ENCODE peak calls at places on chromosomes 2 and 18, in seven cellular contexts. One of them, this sample, is unnamed.

GRCh38 chr2:215791481-215791937 is 221.8 kb downstream of the MREG start:
- DNase-seq in ovary: no peak
- DNase-seq in right cardiac atrium: no peak
- DNase-seq in activated CD8-positive, alpha-beta memory T cell treated with anti-CD3 and anti-CD28 coated beads for 48 hours: no peak
- DNase-seq in T-helper 2 cell: no peak
- DNase-seq in AML-193: peak; percentile 2
- DNase-seq in B cell: no peak
- DNase-seq in this sample: no peak

GRCh38 chr2:170314744-170315447 is 136.9 kb downstream of the MYO3B start:
- DNase-seq in ovary: no peak
- DNase-seq in right cardiac atrium: no peak
- DNase-seq in activated CD8-positive, alpha-beta memory T cell treated with anti-CD3 and anti-CD28 coated beads for 48 hours: no peak
- DNase-seq in T-helper 2 cell: no peak
- DNase-seq in AML-193: no peak
- DNase-seq in B cell: no peak
- DNase-seq in this sample: no peak

GRCh38 chr18:2293109-2293839 is 278.0 kb downstream of the METTL4 start:
- DNase-seq in ovary: no peak
- DNase-seq in right cardiac atrium: no peak
- DNase-seq in activated CD8-positive, alpha-beta memory T cell treated with anti-CD3 and anti-CD28 coated beads for 48 hours: no peak
- DNase-seq in T-helper 2 cell: no peak
- DNase-seq in AML-193: no peak
- DNase-seq in B cell: no peak
- DNase-seq in this sample: peak; percentile 16

GRCh38 chr18:32167980-32168379 is 21.9 kb upstream of the MEP1B start:
- DNase-seq in ovary: no peak
- DNase-seq in right cardiac atrium: no peak
- DNase-seq in activated CD8-positive, alpha-beta memory T cell treated with anti-CD3 and anti-CD28 coated beads for 48 hours: no peak
- DNase-seq in T-helper 2 cell: no peak
- DNase-seq in AML-193: no peak
- DNase-seq in B cell: no peak
- DNase-seq in this sample: no peak

GRCh38 chr2:171272039-171272438 is 111.3 kb upstream of the TLK1 start:
- DNase-seq in ovary: no peak
- DNase-seq in right cardiac atrium: no peak
- DNase-seq in activated CD8-positive, alpha-beta memory T cell treated with anti-CD3 and anti-CD28 coated beads for 48 hours: no peak
- DNase-seq in T-helper 2 cell: no peak
- DNase-seq in AML-193: peak; percentile 27
- DNase-seq in B cell: no peak
- DNase-seq in this sample: no peak

GRCh38 chr2:50902365-50902764 is 129.6 kb downstream of the NRXN1 start:
- DNase-seq in ovary: no peak
- DNase-seq in right cardiac atrium: no peak
- DNase-seq in activated CD8-positive, alpha-beta memory T cell treated with anti-CD3 and anti-CD28 coated beads for 48 hours: no peak
- DNase-seq in T-helper 2 cell: no peak
- DNase-seq in AML-193: no peak
- DNase-seq in B cell: no peak
- DNase-seq in this sample: no peak

GRCh38 chr2:204705243-204705971 is 160.1 kb downstream of the PARD3B start:
- DNase-seq in ovary: no peak
- DNase-seq in right cardiac atrium: no peak
- DNase-seq in activated CD8-positive, alpha-beta memory T cell treated with anti-CD3 and anti-CD28 coated beads for 48 hours: no peak
- DNase-seq in T-helper 2 cell: no peak
- DNase-seq in AML-193: no peak
- DNase-seq in B cell: no peak
- DNase-seq in this sample: no peak

GRCh38 chr2:233476083-233476410 is 90.5 kb downstream of the USP40 start:
- DNase-seq in ovary: no peak
- DNase-seq in right cardiac atrium: no peak
- DNase-seq in activated CD8-positive, alpha-beta memory T cell treated with anti-CD3 and anti-CD28 coated beads for 48 hours: no peak
- DNase-seq in T-helper 2 cell: no peak
- DNase-seq in AML-193: no peak
- DNase-seq in B cell: no peak
- DNase-seq in this sample: no peak

GRCh38 chr2:189115126-189115525 is 64.4 kb downstream of the COL5A2 start:
- DNase-seq in ovary: no peak
- DNase-seq in right cardiac atrium: no peak
- DNase-seq in activated CD8-positive, alpha-beta memory T cell treated with anti-CD3 and anti-CD28 coated beads for 48 hours: no peak
- DNase-seq in T-helper 2 cell: no peak
- DNase-seq in AML-193: no peak
- DNase-seq in B cell: no peak
- DNase-seq in this sample: peak; percentile 69

GRCh38 chr18:64276736-64277135 is 127.8 kb upstream of the LINC00305 start:
- DNase-seq in ovary: no peak
- DNase-seq in right cardiac atrium: peak; percentile 47
- DNase-seq in activated CD8-positive, alpha-beta memory T cell treated with anti-CD3 and anti-CD28 coated beads for 48 hours: no peak
- DNase-seq in T-helper 2 cell: no peak
- DNase-seq in AML-193: no peak
- DNase-seq in B cell: no peak
- DNase-seq in this sample: peak; percentile 98

GRCh38 chr18:23071285-23071684 is 64.0 kb upstream of the CABLES1 start:
- DNase-seq in ovary: no peak
- DNase-seq in right cardiac atrium: peak; percentile 69
- DNase-seq in activated CD8-positive, alpha-beta memory T cell treated with anti-CD3 and anti-CD28 coated beads for 48 hours: peak; percentile 55
- DNase-seq in T-helper 2 cell: peak; percentile 91
- DNase-seq in AML-193: peak; percentile 94
- DNase-seq in B cell: peak; percentile 64
- DNase-seq in this sample: no peak

GRCh38 chr2:72035518-72036172 is 112.0 kb downstream of the CYP26B1 start:
- DNase-seq in ovary: no peak
- DNase-seq in right cardiac atrium: no peak
- DNase-seq in activated CD8-positive, alpha-beta memory T cell treated with anti-CD3 and anti-CD28 coated beads for 48 hours: no peak
- DNase-seq in T-helper 2 cell: no peak
- DNase-seq in AML-193: no peak
- DNase-seq in B cell: no peak
- DNase-seq in this sample: no peak

GRCh38 chr18:48845174-48845573 is 105.6 kb downstream of the SMAD7 start:
- DNase-seq in ovary: no peak
- DNase-seq in right cardiac atrium: peak; percentile 49
- DNase-seq in activated CD8-positive, alpha-beta memory T cell treated with anti-CD3 and anti-CD28 coated beads for 48 hours: no peak
- DNase-seq in T-helper 2 cell: no peak
- DNase-seq in AML-193: no peak
- DNase-seq in B cell: no peak
- DNase-seq in this sample: no peak

GRCh38 chr2:73939419-73939818 is 12.7 kb downstream of the DGUOK start:
- DNase-seq in ovary: no peak
- DNase-seq in right cardiac atrium: peak; percentile 50
- DNase-seq in activated CD8-positive, alpha-beta memory T cell treated with anti-CD3 and anti-CD28 coated beads for 48 hours: no peak
- DNase-seq in T-helper 2 cell: no peak
- DNase-seq in AML-193: peak; percentile 53
- DNase-seq in B cell: no peak
- DNase-seq in this sample: peak; percentile 14

GRCh38 chr2:211609127-211609526 is 929.5 kb downstream of the ERBB4 start:
- DNase-seq in ovary: no peak
- DNase-seq in right cardiac atrium: no peak
- DNase-seq in activated CD8-positive, alpha-beta memory T cell treated with anti-CD3 and anti-CD28 coated beads for 48 hours: no peak
- DNase-seq in T-helper 2 cell: no peak
- DNase-seq in AML-193: no peak
- DNase-seq in B cell: no peak
- DNase-seq in this sample: no peak

GRCh38 chr18:65988972-65989371 is 238.2 kb downstream of the CDH7 start:
- DNase-seq in ovary: no peak
- DNase-seq in right cardiac atrium: no peak
- DNase-seq in activated CD8-positive, alpha-beta memory T cell treated with anti-CD3 and anti-CD28 coated beads for 48 hours: no peak
- DNase-seq in T-helper 2 cell: no peak
- DNase-seq in AML-193: no peak
- DNase-seq in B cell: no peak
- DNase-seq in this sample: peak; percentile 74

GRCh38 chr2:207662203-207662602 is 37.0 kb upstream of the METTL21A start:
- DNase-seq in ovary: no peak
- DNase-seq in right cardiac atrium: no peak
- DNase-seq in activated CD8-positive, alpha-beta memory T cell treated with anti-CD3 and anti-CD28 coated beads for 48 hours: no peak
- DNase-seq in T-helper 2 cell: no peak
- DNase-seq in AML-193: peak; percentile 11
- DNase-seq in B cell: peak; percentile 64
- DNase-seq in this sample: no peak

GRCh38 chr2:44242929-44243328 is 32.4 kb upstream of the SLC3A1 start:
- DNase-seq in ovary: no peak
- DNase-seq in right cardiac atrium: no peak
- DNase-seq in activated CD8-positive, alpha-beta memory T cell treated with anti-CD3 and anti-CD28 coated beads for 48 hours: no peak
- DNase-seq in T-helper 2 cell: no peak
- DNase-seq in AML-193: no peak
- DNase-seq in B cell: no peak
- DNase-seq in this sample: no peak

GRCh38 chr2:43379494-43379893 is 153.1 kb upstream of the ZFP36L2 start:
- DNase-seq in ovary: no peak
- DNase-seq in right cardiac atrium: no peak
- DNase-seq in activated CD8-positive, alpha-beta memory T cell treated with anti-CD3 and anti-CD28 coated beads for 48 hours: no peak
- DNase-seq in T-helper 2 cell: no peak
- DNase-seq in AML-193: no peak
- DNase-seq in B cell: no peak
- DNase-seq in this sample: no peak

GRCh38 chr2:209653164-209653563 is 118.5 kb upstream of the UNC80 start:
- DNase-seq in ovary: no peak
- DNase-seq in right cardiac atrium: no peak
- DNase-seq in activated CD8-positive, alpha-beta memory T cell treated with anti-CD3 and anti-CD28 coated beads for 48 hours: no peak
- DNase-seq in T-helper 2 cell: no peak
- DNase-seq in AML-193: no peak
- DNase-seq in B cell: no peak
- DNase-seq in this sample: no peak

GRCh38 chr2:38700113-38700780 is 34.3 kb downstream of the GALM start:
- DNase-seq in ovary: no peak
- DNase-seq in right cardiac atrium: no peak
- DNase-seq in activated CD8-positive, alpha-beta memory T cell treated with anti-CD3 and anti-CD28 coated beads for 48 hours: no peak
- DNase-seq in T-helper 2 cell: peak; percentile 31
- DNase-seq in AML-193: no peak
- DNase-seq in B cell: no peak
- DNase-seq in this sample: no peak

GRCh38 chr2:173191601-173192000 is 116.0 kb downstream of the MAP3K20 start:
- DNase-seq in ovary: no peak
- DNase-seq in right cardiac atrium: no peak
- DNase-seq in activated CD8-positive, alpha-beta memory T cell treated with anti-CD3 and anti-CD28 coated beads for 48 hours: no peak
- DNase-seq in T-helper 2 cell: no peak
- DNase-seq in AML-193: no peak
- DNase-seq in B cell: no peak
- DNase-seq in this sample: no peak

GRCh38 chr2:209029249-209029648 is 394.6 kb upstream of the MAP2 start:
- DNase-seq in ovary: no peak
- DNase-seq in right cardiac atrium: no peak
- DNase-seq in activated CD8-positive, alpha-beta memory T cell treated with anti-CD3 and anti-CD28 coated beads for 48 hours: no peak
- DNase-seq in T-helper 2 cell: no peak
- DNase-seq in AML-193: no peak
- DNase-seq in B cell: no peak
- DNase-seq in this sample: no peak

GRCh38 chr2:160666019-160666676 is 172.5 kb upstream of the RBMS1 start:
- DNase-seq in ovary: peak; percentile 19
- DNase-seq in right cardiac atrium: no peak
- DNase-seq in activated CD8-positive, alpha-beta memory T cell treated with anti-CD3 and anti-CD28 coated beads for 48 hours: no peak
- DNase-seq in T-helper 2 cell: no peak
- DNase-seq in AML-193: no peak
- DNase-seq in B cell: no peak
- DNase-seq in this sample: peak; percentile 74

GRCh38 chr2:75146903-75147332 is 52.4 kb downstream of the TACR1 start:
- DNase-seq in ovary: no peak
- DNase-seq in right cardiac atrium: no peak
- DNase-seq in activated CD8-positive, alpha-beta memory T cell treated with anti-CD3 and anti-CD28 coated beads for 48 hours: no peak
- DNase-seq in T-helper 2 cell: no peak
- DNase-seq in AML-193: peak; percentile 4
- DNase-seq in B cell: no peak
- DNase-seq in this sample: no peak

This sample was measured in A673.